ENCODE peak calls at places on chromosome 11, in eight cellular contexts. H, B, M, Z, Q, C, L and N are unnamed samples.
A peak's percentile ranks its signal among the peaks of the same experiment; 100 is the strongest.

GRCh38 chr11:12090061-12090572 is 20.3 kb upstream of the MICAL2 start:
- DNase-seq in Z (no peak), Q (no peak), H (peak; percentile 20), B (peak; percentile 60), C (peak; percentile 78), M (peak; percentile 98), L (no peak), N (no peak)

GRCh38 chr11:3866206-3866605 is 10.7 kb downstream of the STIM1 start:
- DNase-seq in Z (no peak), Q (no peak), H (no peak), B (no peak), C (no peak), L (no peak), M (no peak), N (no peak)

GRCh38 chr11:88555018-88555828 is 217.7 kb upstream of the CTSC start:
- DNase-seq in Q (no peak), B (no peak), H (no peak), L (no peak), M (peak; percentile 99), Z (no peak), C (peak; percentile 100), N (no peak)

GRCh38 chr11:63879598-63879997 is 37.4 kb downstream of the RCOR2 start:
- DNase-seq in Q (no peak), H (no peak), B (no peak), M (no peak), C (no peak), L (no peak), Z (no peak), N (no peak)

GRCh38 chr11:63817758-63818498 is 4.7 kb downstream of the SPINDOC start:
- DNase-seq in L (no peak), Q (peak; percentile 15), H (no peak), C (no peak), M (no peak), B (no peak), Z (no peak), N (no peak)

GRCh38 chr11:103792981-103793468 is 243.4 kb upstream of the DDI1 start:
- DNase-seq in H (no peak), L (no peak), Z (no peak), C (peak; percentile 79), B (no peak), M (peak; percentile 4), Q (no peak), N (no peak)

GRCh38 chr11:132349806-132350733 is 979.7 kb downstream of the NTM start:
- DNase-seq in C (no peak), Z (no peak), L (no peak), B (no peak), Q (no peak), M (peak; percentile 85), H (no peak), N (no peak)

GRCh38 chr11:14544611-14545010 is 24.4 kb upstream of the PSMA1 start:
- DNase-seq in M (peak; percentile 30), B (no peak), Q (no peak), C (peak; percentile 74), H (no peak), L (no peak), Z (no peak), N (no peak)

GRCh38 chr11:65384301-65384889 is 1.9 kb upstream of the SLC25A45 start:
- DNase-seq in L (no peak), Q (no peak), M (peak; percentile 66), B (no peak), C (peak; percentile 79), Z (no peak), H (no peak), N (no peak)

GRCh38 chr11:2928605-2929510 is at the start of gene PHLDA2:
- DNase-seq in C (peak; percentile 82), H (peak; percentile 65), Z (peak; percentile 45), Q (peak; percentile 85), L (peak; percentile 64), B (peak; percentile 85), M (peak; percentile 72), N (peak; percentile 49)

GRCh38 chr11:12377824-12378593 is 638 bp downstream of the PARVA start:
- DNase-seq in B (peak; percentile 66), L (peak; percentile 52), H (no peak), M (peak; percentile 84), Z (no peak), C (peak; percentile 73), Q (peak; percentile 58), N (peak; percentile 65)

GRCh38 chr11:61969838-61970452 is 2.5 kb upstream of the FTH1 start:
- DNase-seq in B (no peak), M (peak; percentile 81), L (no peak), C (peak; percentile 93), Z (no peak), H (no peak), Q (no peak), N (no peak)

GRCh38 chr11:2471048-2471803 is 26.4 kb downstream of the KCNQ1 start:
- DNase-seq in C (no peak), H (no peak), M (no peak), B (peak; percentile 34), Q (no peak), L (no peak), Z (no peak), N (no peak)

GRCh38 chr11:3781423-3781822 is 15.9 kb downstream of the NUP98 start:
- DNase-seq in C (peak; percentile 54), L (no peak), Z (no peak), B (no peak), M (no peak), H (no peak), Q (no peak), N (no peak)

GRCh38 chr11:35017528-35018342 is 101.3 kb downstream of the PDHX start:
- DNase-seq in M (no peak), Z (no peak), L (no peak), H (no peak), Q (no peak), C (no peak), B (no peak), N (no peak)

GRCh38 chr11:58616594-58616993 is 5.9 kb upstream of the CNTF start:
- DNase-seq in Z (no peak), L (no peak), C (peak; percentile 96), M (peak; percentile 66), Q (no peak), H (no peak), B (no peak), N (no peak)

GRCh38 chr11:42043312-42043711 is 583.9 kb upstream of the LRRC4C start:
- DNase-seq in Q (no peak), Z (no peak), H (no peak), C (peak; percentile 31), B (no peak), M (peak; percentile 62), L (no peak), N (no peak)

GRCh38 chr11:34492806-34493414 is 20.7 kb downstream of the ELF5 start:
- DNase-seq in Z (peak; percentile 13), C (peak; percentile 66), L (peak; percentile 45), M (peak; percentile 49), H (peak; percentile 33), Q (peak; percentile 46), B (peak; percentile 69), N (peak; percentile 39)

GRCh38 chr11:11167806-11168205 is 185.2 kb downstream of the CSNK2A3 start:
- DNase-seq in C (no peak), H (no peak), Q (no peak), B (no peak), M (no peak), Z (no peak), L (no peak), N (no peak)

GRCh38 chr11:16794047-16794818 is 55.8 kb downstream of the C11orf58 start:
- DNase-seq in L (no peak), M (no peak), B (no peak), H (no peak), Z (no peak), Q (no peak), C (no peak), N (no peak)

GRCh38 chr11:103013426-103013825 is 57.9 kb upstream of the MMP13 start:
- DNase-seq in L (no peak), M (no peak), H (no peak), Z (no peak), B (no peak), Q (no peak), C (no peak), N (no peak)

GRCh38 chr11:125904678-125905077 is 370 bp downstream of the DDX25 start:
- DNase-seq in L (no peak), B (no peak), M (no peak), H (no peak), Q (no peak), Z (no peak), C (no peak), N (no peak)

GRCh38 chr11:82701847-82702520 is 31.7 kb downstream of the FAM181B start:
- DNase-seq in C (peak; percentile 42), H (peak; percentile 33), Q (no peak), Z (no peak), L (no peak), M (peak; percentile 23), B (no peak), N (peak; percentile 36)

GRCh38 chr11:3108183-3108721 is 51.0 kb upstream of the CARS1 start:
- DNase-seq in B (no peak), L (no peak), C (no peak), M (no peak), Q (no peak), H (no peak), Z (no peak), N (peak; percentile 7)

GRCh38 chr11:80632156-80632555 is 1191.3 kb upstream of the TENM4 start:
- DNase-seq in B (no peak), H (no peak), C (no peak), L (no peak), M (no peak), Z (no peak), Q (no peak), N (no peak)

GRCh38 chr11:7348432-7349298 is 97.0 kb downstream of the SYT9 start:
- DNase-seq in L (no peak), M (no peak), Q (no peak), C (peak; percentile 2), B (no peak), H (no peak), Z (no peak), N (no peak)

GRCh38 chr11:70504246-70505020 is 106.1 kb downstream of the CTTN start:
- DNase-seq in M (no peak), H (no peak), B (no peak), Z (no peak), L (no peak), C (no peak), Q (no peak), N (no peak)

GRCh38 chr11:20544536-20545237 is 54.7 kb upstream of the SLC6A5 start:
- DNase-seq in H (no peak), B (no peak), L (no peak), M (no peak), C (no peak), Q (no peak), Z (no peak), N (no peak)

GRCh38 chr11:3106736-3107524 is 49.7 kb upstream of the CARS1 start:
- DNase-seq in H (no peak), Q (peak; percentile 17), Z (no peak), M (no peak), B (no peak), L (no peak), C (no peak), N (peak; percentile 6)

GRCh38 chr11:70810131-70810530 is 411.8 kb downstream of the CTTN start:
- DNase-seq in L (no peak), M (peak; percentile 16), H (no peak), B (no peak), Z (no peak), Q (no peak), C (no peak), N (no peak)

GRCh38 chr11:12964650-12965049 is 44.5 kb upstream of the RASSF10 start:
- DNase-seq in C (no peak), Z (no peak), H (no peak), B (no peak), L (no peak), Q (no peak), M (no peak), N (no peak)

GRCh38 chr11:110712643-110713468 is 619 bp upstream of the ARHGAP20 start:
- DNase-seq in C (peak; percentile 59), M (no peak), B (no peak), Z (no peak), H (no peak), Q (no peak), L (peak; percentile 16), N (peak; percentile 35)

GRCh38 chr11:30552839-30553238 is 33.3 kb downstream of the MPPED2 start:
- DNase-seq in C (no peak), Q (no peak), B (no peak), Z (no peak), L (no peak), H (no peak), M (no peak), N (no peak)

GRCh38 chr11:59174664-59175033 is 2.7 kb downstream of the DTX4 start:
- DNase-seq in L (no peak), Z (no peak), C (no peak), B (no peak), M (peak; percentile 46), H (no peak), Q (no peak), N (no peak)